ENCODE peak calls at places on chromosomes 4 and X, in five cellular contexts. C is activated CD8-positive, alpha-beta T cell treated with anti-CD3 and anti-CD28 coated beads for 36 hours; Z is GOT3; W is head of caudate nucleus; N is activated effector memory CD4-positive, alpha-beta T cell treated with Interleukin-2 at 50 U/mL for 16 hours. S is an unnamed sample.
A peak's percentile ranks its signal among the peaks of the same experiment; 100 is the strongest.

GRCh38 chrX:114272096-114272686 is 311.7 kb upstream of the HTR2C start:
- DNase-seq in C (no peak), Z (no peak), W (no peak), N (no peak), S (no peak)

GRCh38 chrX:153381684-153382532 is 19.2 kb downstream of the PNMA6E start:
- DNase-seq in C (peak; percentile 35), Z (peak; percentile 14), W (no peak), N (no peak), S (no peak)

GRCh38 chr4:187547281-187547680 is 448.3 kb upstream of the ZFP42 start:
- DNase-seq in C (no peak), Z (no peak), W (no peak), N (no peak), S (no peak)

GRCh38 chr4:2357821-2358745 is 60.4 kb downstream of the ZFYVE28 start:
- DNase-seq in C (no peak), Z (no peak), W (no peak), N (no peak), S (no peak)

GRCh38 chrX:103475381-103475780 is 43.9 kb downstream of the RAB40A start:
- DNase-seq in C (no peak), Z (no peak), W (no peak), N (no peak), S (no peak)

GRCh38 chr4:134540588-134540987 is 339.0 kb upstream of the PABPC4L start:
- DNase-seq in C (no peak), Z (no peak), W (no peak), N (no peak), S (no peak)

GRCh38 chr4:152990471-152991131 is 54.5 kb downstream of the FHDC1 start:
- DNase-seq in C (no peak), Z (no peak), W (no peak), N (no peak), S (no peak)

GRCh38 chr4:94390804-94391410 is 48.3 kb upstream of the HPGDS start:
- DNase-seq in C (peak; percentile 44), Z (no peak), W (no peak), N (no peak), S (no peak)

GRCh38 chrX:54042609-54043010 is 1.7 kb downstream of the PHF8 start:
- DNase-seq in C (peak; percentile 70), Z (peak; percentile 1), W (peak; percentile 4), N (peak; percentile 19), S (peak; percentile 9)

GRCh38 chr4:174631901-174632758 is 109.8 kb upstream of the HPGD start:
- DNase-seq in C (peak; percentile 4), Z (no peak), W (no peak), N (no peak), S (no peak)

GRCh38 chrX:34521563-34521962 is 135.5 kb downstream of the TMEM47 start:
- DNase-seq in C (no peak), Z (no peak), W (no peak), N (no peak), S (no peak)

S was measured in activated T-helper 2 cell treated with anti-CD3 and anti-CD28 coated beads, Interferon-gamma antibody, Interleukin-2, Interleukin-4, amounts not matched to agents 10 μg/mL and 5 μg/mL and 100 μg/mL, durations not matched to agents 14 hours and 24 hours and 36 hours.